ENCODE peak calls at places on chromosomes 11 and 22, in four cellular contexts. J, U, Q and L are unnamed samples.

GRCh38 chr22:41217553-41218157 is 12.5 kb downstream of the L3MBTL2 start:
- DNase-seq in J (peak), U (peak), Q (peak), L (peak)

GRCh38 chr22:48753752-48754517 is 1073.7 kb downstream of the BRD1 start:
- DNase-seq in J (no peak), U (no peak), Q (no peak), L (no peak)

GRCh38 chr22:49554741-49555140 is 272.9 kb downstream of the BRD1 start:
- DNase-seq in J (no peak), U (no peak), Q (no peak), L (no peak)

GRCh38 chr11:27008811-27009535 is 15.1 kb downstream of the FIBIN start:
- DNase-seq in J (no peak), U (no peak), Q (no peak), L (no peak)

GRCh38 chr11:46178542-46178941 is 57.3 kb upstream of the PHF21A start:
- DNase-seq in J (no peak), U (no peak), Q (no peak), L (no peak)

GRCh38 chr11:7606496-7606895 is 66.8 kb downstream of the CYB5R2 start:
- DNase-seq in J (no peak), U (no peak), Q (no peak), L (no peak)

GRCh38 chr22:48490513-48491411 is 1336.9 kb downstream of the BRD1 start:
- DNase-seq in J (no peak), U (no peak), Q (no peak), L (no peak)

GRCh38 chr11:72972541-72973128 is 158.4 kb downstream of the ATG16L2 start:
- DNase-seq in J (no peak), U (no peak), Q (no peak), L (peak)

GRCh38 chr22:46262449-46263207 is 515 bp downstream of the PKDREJ start:
- DNase-seq in J (no peak), U (peak), Q (no peak), L (no peak)

GRCh38 chr11:130612291-130612802 is 163.9 kb downstream of the ADAMTS15 start:
- DNase-seq in J (no peak), U (no peak), Q (no peak), L (no peak)

GRCh38 chr22:41237707-41238569 is 2.8 kb downstream of the CHADL start:
- DNase-seq in J (no peak), U (peak), Q (no peak), L (no peak)

GRCh38 chr11:61392991-61393595 is 706 bp downstream of the TMEM216 start:
- DNase-seq in J (no peak), U (peak), Q (no peak), L (no peak)